ENCODE peak calls at places on chromosomes 7 and 10, in four cellular contexts. G, B, Z and H are unnamed samples.

GRCh38 chr7:120858299-120858636 is 324 bp upstream of the TSPAN12 start:
- DNase-seq in Z (no peak), G (no peak), B (no peak), H (no peak)

GRCh38 chr7:124152859-124153692 is 120.2 kb upstream of the TMEM229A start:
- DNase-seq in G (no peak), Z (no peak), B (peak; percentile 9), H (no peak)

GRCh38 chr10:44864042-44864436 is 47.1 kb upstream of the TMEM72 start:
- DNase-seq in B (no peak), G (no peak), Z (no peak), H (no peak)

GRCh38 chr7:123865517-123866117 is 20.6 kb downstream of the HYAL4 start:
- DNase-seq in B (peak; percentile 80), G (no peak), Z (peak; percentile 38), H (peak; percentile 32)

GRCh38 chr10:79079490-79080355 is 11.0 kb downstream of the ZMIZ1 start:
- DNase-seq in Z (no peak), G (peak; percentile 80), B (peak; percentile 72), H (peak; percentile 68)

GRCh38 chr7:40380111-40380510 is 245.3 kb downstream of the SUGCT start:
- DNase-seq in B (no peak), Z (no peak), G (no peak), H (no peak)

GRCh38 chr7:27202741-27203134 is 2.8 kb upstream of the HOXA13 start:
- DNase-seq in G (peak; percentile 6), Z (no peak), B (no peak), H (no peak)

GRCh38 chr7:137342751-137343482 is 616 bp downstream of the PTN start:
- DNase-seq in B (no peak), Z (no peak), G (no peak), H (no peak)

GRCh38 chr7:149281508-149282330 is 19.7 kb downstream of the ZNF783 start:
- DNase-seq in Z (no peak), G (no peak), B (no peak), H (no peak)

GRCh38 chr10:112952282-112952991 is 2.4 kb downstream of the TCF7L2 start:
- DNase-seq in B (no peak), G (no peak), Z (peak; percentile 19), H (peak; percentile 68)

GRCh38 chr10:12473491-12473890 is 124.1 kb downstream of the CAMK1D start:
- DNase-seq in G (no peak), B (no peak), Z (no peak), H (no peak)

GRCh38 chr10:112115781-112116385 is 67.7 kb downstream of the GPAM start:
- DNase-seq in B (peak; percentile 47), G (no peak), Z (no peak), H (no peak)

GRCh38 chr10:101441539-101442455 is 87.8 kb downstream of the BTRC start:
- DNase-seq in Z (peak; percentile 25), G (no peak), B (peak; percentile 78), H (no peak)

GRCh38 chr7:96479015-96479645 is 157.2 kb upstream of the SLC25A13 start:
- DNase-seq in G (no peak), B (no peak), Z (no peak), H (no peak)

GRCh38 chr7:132575987-132576722 is at the start of gene PLXNA4:
- DNase-seq in B (no peak), G (no peak), Z (no peak), H (no peak)

GRCh38 chr10:13877154-13877909 is 290.6 kb downstream of the PRPF18 start:
- DNase-seq in Z (peak; percentile 43), B (no peak), G (no peak), H (peak; percentile 94)

GRCh38 chr7:73971315-73971700 is 56.7 kb upstream of the ELN start:
- DNase-seq in B (no peak), G (no peak), Z (no peak), H (no peak)

GRCh38 chr7:33604015-33604414 is 301.3 kb upstream of the BMPER start:
- DNase-seq in G (no peak), Z (no peak), B (no peak), H (no peak)

GRCh38 chr7:35026154-35026553 is 11.1 kb downstream of the DPY19L1 start:
- DNase-seq in Z (no peak), G (no peak), B (no peak), H (no peak)

GRCh38 chr10:99913831-99914235 is 95.9 kb downstream of the DNMBP start:
- DNase-seq in Z (no peak), B (no peak), G (no peak), H (no peak)

GRCh38 chr7:104967088-104967487 is 46.9 kb upstream of the KMT2E start:
- DNase-seq in G (no peak), B (peak; percentile 81), Z (no peak), H (no peak)

GRCh38 chr7:85510287-85510686 is 323.4 kb upstream of the SEMA3D start:
- DNase-seq in Z (no peak), G (no peak), B (no peak), H (no peak)

GRCh38 chr7:29516491-29516890 is 47.1 kb upstream of the PRR15 start:
- DNase-seq in B (no peak), Z (no peak), G (no peak), H (no peak)

GRCh38 chr7:106285801-106286492 is 1.2 kb upstream of the NAMPT start:
- DNase-seq in G (no peak), B (no peak), Z (no peak), H (no peak)

GRCh38 chr10:102065561-102066420 is 642 bp downstream of the HPS6 start:
- DNase-seq in B (peak; percentile 29), Z (peak; percentile 37), G (no peak), H (peak; percentile 20)

GRCh38 chr10:10803273-10803672 is 214.4 kb upstream of the CELF2 start:
- DNase-seq in G (no peak), Z (peak; percentile 51), B (no peak), H (peak; percentile 74)

GRCh38 chr10:82815680-82816079 is 940.7 kb downstream of the NRG3 start:
- DNase-seq in Z (no peak), B (no peak), G (no peak), H (no peak)

GRCh38 chr7:466465-467191 is 53.0 kb downstream of the PDGFA start:
- DNase-seq in B (no peak), G (peak; percentile 22), Z (peak; percentile 16), H (peak; percentile 51)

GRCh38 chr10:107413971-107414370 is 249.5 kb upstream of the SORCS1 start:
- DNase-seq in B (no peak), Z (no peak), G (no peak), H (no peak)

GRCh38 chr10:44513592-44513991 is 128.7 kb upstream of the CXCL12 start:
- DNase-seq in B (peak; percentile 12), Z (no peak), G (no peak), H (no peak)

GRCh38 chr10:43233601-43234430 is 33.0 kb downstream of the RASGEF1A start:
- DNase-seq in G (peak; percentile 34), B (no peak), Z (peak; percentile 15), H (peak; percentile 17)

GRCh38 chr7:132752431-132752830 is 176.2 kb upstream of the PLXNA4 start:
- DNase-seq in B (no peak), Z (no peak), G (no peak), H (no peak)

GRCh38 chr7:142477079-142477651 is 219.3 kb upstream of the PRSS58 start:
- DNase-seq in B (no peak), G (no peak), Z (no peak), H (no peak)

DNA sequence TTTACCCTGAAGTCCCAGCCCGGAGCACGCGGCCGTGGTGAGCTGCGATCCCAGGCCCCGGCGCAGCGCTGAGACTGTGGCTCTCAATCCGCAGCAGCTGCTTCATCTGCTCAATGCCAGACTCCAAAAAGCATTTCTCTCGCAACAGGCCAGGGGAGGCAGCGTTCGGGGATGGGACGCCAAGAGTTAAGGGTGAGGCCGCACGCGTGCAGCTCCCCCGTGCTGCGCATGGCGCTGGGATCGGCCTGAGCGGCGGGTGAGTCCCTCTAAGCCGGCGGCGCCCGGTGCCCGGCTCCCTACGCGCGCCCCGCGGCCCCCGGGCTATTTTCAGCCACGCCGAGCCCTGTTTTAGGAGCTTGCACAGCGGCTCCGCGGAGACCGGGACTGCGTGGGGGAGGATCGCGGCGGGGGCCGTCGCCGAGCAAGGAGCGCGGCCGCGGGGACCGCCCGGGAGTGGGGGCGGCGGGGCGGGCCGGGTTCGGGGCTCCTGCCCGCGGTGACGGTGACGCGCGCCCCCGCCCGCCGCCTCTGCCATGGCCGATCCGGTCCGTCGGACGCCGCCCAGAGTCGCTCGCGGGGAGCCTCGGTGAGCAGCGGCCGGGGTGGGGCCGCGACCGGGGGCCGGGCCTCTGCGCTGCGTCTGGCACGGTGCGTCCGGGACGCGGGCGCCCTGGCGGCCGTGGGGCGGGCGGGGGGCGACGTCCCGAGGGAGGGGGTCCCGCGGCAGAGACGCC is 29.4 kb upstream of the JAKMIP3 start:
- DNase-seq in Z (no peak), G (no peak), B (no peak), H (no peak)
- H3K27me3 ChIP-seq in Z (no peaks in the 10 kb centered on the region), G (peaks cover 54% of the 10 kb centered on the region), B (peaks cover 78% of the 10 kb centered on the region), H (no peaks in the 10 kb centered on the region)

GRCh38 chr7:6691103-6691502 is 15.6 kb downstream of the ZNF12 start:
- DNase-seq in Z (no peak), G (no peak), B (no peak), H (no peak)
- H3K9me3 ChIP-seq in Z (peaks cover 21% of the 10 kb centered on the region), G (peaks cover 66% of the 10 kb centered on the region), B (peaks cover 77% of the 10 kb centered on the region), H (peaks cover 100% of the 10 kb centered on the region)

GRCh38 chr7:71708710-71709109 is 576.8 kb downstream of the GALNT17 start:
- DNase-seq in Z (no peak), G (no peak), B (no peak), H (no peak)

GRCh38 chr7:71705901-71706300 is 574.0 kb downstream of the GALNT17 start:
- DNase-seq in Z (no peak), G (no peak), B (no peak), H (no peak)

GRCh38 chr7:71705217-71705616 is 573.3 kb downstream of the GALNT17 start:
- DNase-seq in G (no peak), B (no peak), Z (no peak), H (no peak)

GRCh38 chr7:71706576-71706975 is 574.6 kb downstream of the GALNT17 start:
- DNase-seq in B (no peak), G (no peak), Z (no peak), H (no peak)

GRCh38 chr7:71707041-71707440 is 575.1 kb downstream of the GALNT17 start:
- DNase-seq in G (no peak), B (no peak), Z (no peak), H (no peak)
- H3K4me3 ChIP-seq in G (no peak overlapping the region), B (no peak overlapping the region), Z (no peak overlapping the region), H (no peak overlapping the region)

GRCh38 chr10:70549962-70550845 is 52.3 kb downstream of the PRF1 start:
- DNase-seq in Z (peak; percentile 60), B (peak; percentile 87), G (peak; percentile 65), H (peak; percentile 65)
- H3K27me3 ChIP-seq in Z (no peaks in the 10 kb centered on the region), B (no peaks in the 10 kb centered on the region), G (no peaks in the 10 kb centered on the region), H (no peaks in the 10 kb centered on the region)

DNA sequence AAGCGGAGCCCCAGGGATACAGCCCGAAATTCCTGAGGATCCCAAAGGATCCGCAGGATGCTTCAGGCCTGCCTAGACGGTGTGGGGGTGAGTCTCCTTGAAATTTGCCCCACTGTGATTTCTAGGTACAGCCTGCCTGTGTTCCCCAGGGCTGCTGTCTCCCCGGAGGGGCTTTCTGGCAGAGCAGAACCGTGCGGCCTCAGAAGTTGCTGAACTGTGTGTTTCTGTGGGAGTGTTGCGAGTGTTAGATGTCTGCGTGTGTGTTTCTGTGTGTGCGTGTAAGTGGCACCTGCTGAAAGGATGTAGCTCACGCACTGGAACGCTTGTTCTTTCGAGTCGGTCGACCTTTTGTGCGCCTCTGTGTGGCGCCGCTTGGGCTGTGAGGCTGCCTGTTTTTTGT is 27.8 kb upstream of the ZNF273 start:
- DNase-seq in Z (no peak), B (no peak), G (peak; percentile 23), H (no peak)
- H3K9me3 ChIP-seq in Z (no peaks in the 10 kb centered on the region), B (peaks cover 15% of the 10 kb centered on the region), G (peaks cover 6% of the 10 kb centered on the region), H (no peaks in the 10 kb centered on the region)